ENCODE peak calls at places on chromosomes 4 and X, in five cellular contexts. One of them, this sample, is unnamed.

GRCh38 chr4:54945838-54946237 is 179.6 kb downstream of the KDR start:
- DNase-seq in T follicular helper cell: no peak
- DNase-seq in substantia nigra: no peak
- DNase-seq in nephron progenitor cell: no peak
- DNase-seq in breast epithelium: no peak
- DNase-seq in this sample: peak

GRCh38 chrX:134431894-134432293 is 28.1 kb upstream of the HPRT1 start:
- DNase-seq in T follicular helper cell: no peak
- DNase-seq in substantia nigra: no peak
- DNase-seq in nephron progenitor cell: no peak
- DNase-seq in breast epithelium: no peak
- DNase-seq in this sample: no peak

GRCh38 chr4:147740176-147740575 is 8.3 kb downstream of the ARHGAP10 start:
- DNase-seq in T follicular helper cell: no peak
- DNase-seq in substantia nigra: no peak
- DNase-seq in nephron progenitor cell: no peak
- DNase-seq in breast epithelium: no peak
- DNase-seq in this sample: no peak

GRCh38 chr4:22191565-22192301 is 243.2 kb upstream of the KCNIP4 start:
- DNase-seq in T follicular helper cell: no peak
- DNase-seq in substantia nigra: no peak
- DNase-seq in nephron progenitor cell: no peak
- DNase-seq in breast epithelium: no peak
- DNase-seq in this sample: no peak

GRCh38 chr4:24763631-24764302 is 31.6 kb upstream of the SOD3 start:
- DNase-seq in T follicular helper cell: no peak
- DNase-seq in substantia nigra: no peak
- DNase-seq in nephron progenitor cell: no peak
- DNase-seq in breast epithelium: peak
- DNase-seq in this sample: no peak

GRCh38 chr4:52659722-52660261 is 691 bp upstream of the USP46 start:
- DNase-seq in T follicular helper cell: no peak
- DNase-seq in substantia nigra: peak
- DNase-seq in nephron progenitor cell: peak
- DNase-seq in breast epithelium: peak
- DNase-seq in this sample: peak

GRCh38 chr4:152663203-152664066 is 16.4 kb downstream of the TMEM154 start:
- DNase-seq in T follicular helper cell: no peak
- DNase-seq in substantia nigra: no peak
- DNase-seq in nephron progenitor cell: no peak
- DNase-seq in breast epithelium: no peak
- DNase-seq in this sample: peak

GRCh38 chrX:33923262-33923661 is 208.9 kb downstream of the FAM47A start:
- DNase-seq in T follicular helper cell: no peak
- DNase-seq in substantia nigra: no peak
- DNase-seq in nephron progenitor cell: no peak
- DNase-seq in breast epithelium: peak
- DNase-seq in this sample: no peak

This sample was measured in Kasumi-1.